ENCODE peak calls at places on chromosomes 12 and 14, in nine cellular contexts. One of them, this sample, is unnamed. For H3K27me3, the result is how much of the 10 kb centered on the place peaks cover.

GRCh38 chr12:45349911-45350310 is 134.0 kb downstream of the ANO6 start:
- DNase-seq in CD4-positive, alpha-beta T cell: no peak
- DNase-seq in foreskin keratinocyte: no peak
- DNase-seq in left ventricle myocardium inferior: no peak
- DNase-seq in gastrocnemius medialis: no peak
- DNase-seq in DND-41: no peak
- DNase-seq in Peyer's patch: no peak
- DNase-seq in psoas muscle: no peak
- DNase-seq in uterus: no peak
- DNase-seq in this sample: no peak

GRCh38 chr14:58659846-58660245 is 22.1 kb downstream of the DACT1 start:
- DNase-seq in foreskin keratinocyte: no peak
- DNase-seq in Peyer's patch: no peak
- DNase-seq in psoas muscle: no peak
- DNase-seq in left ventricle myocardium inferior: peak
- DNase-seq in DND-41: no peak
- DNase-seq in CD4-positive, alpha-beta T cell: no peak
- DNase-seq in uterus: peak
- DNase-seq in gastrocnemius medialis: no peak
- DNase-seq in this sample: no peak

GRCh38 chr14:77498120-77498979 is at the start of gene ISM2:
- DNase-seq in psoas muscle: no peak
- DNase-seq in DND-41: no peak
- DNase-seq in Peyer's patch: no peak
- DNase-seq in CD4-positive, alpha-beta T cell: peak
- DNase-seq in foreskin keratinocyte: no peak
- DNase-seq in gastrocnemius medialis: no peak
- DNase-seq in uterus: peak
- DNase-seq in left ventricle myocardium inferior: peak
- DNase-seq in this sample: peak

GRCh38 chr14:31842905-31843304 is 234.2 kb upstream of the ARHGAP5 start:
- DNase-seq in psoas muscle: no peak
- DNase-seq in uterus: no peak
- DNase-seq in DND-41: no peak
- DNase-seq in gastrocnemius medialis: no peak
- DNase-seq in left ventricle myocardium inferior: no peak
- DNase-seq in CD4-positive, alpha-beta T cell: no peak
- DNase-seq in Peyer's patch: no peak
- DNase-seq in foreskin keratinocyte: no peak
- DNase-seq in this sample: no peak

GRCh38 chr12:116736962-116737773 is 701 bp downstream of the SPRING1 start:
- DNase-seq in foreskin keratinocyte: peak
- DNase-seq in CD4-positive, alpha-beta T cell: no peak
- DNase-seq in DND-41: peak
- DNase-seq in uterus: no peak
- DNase-seq in Peyer's patch: no peak
- DNase-seq in gastrocnemius medialis: no peak
- DNase-seq in left ventricle myocardium inferior: no peak
- DNase-seq in psoas muscle: no peak
- DNase-seq in this sample: peak

GRCh38 chr12:62917939-62918338 is 17.0 kb downstream of the PPM1H start:
- DNase-seq in uterus: no peak
- DNase-seq in gastrocnemius medialis: no peak
- DNase-seq in Peyer's patch: no peak
- DNase-seq in DND-41: no peak
- DNase-seq in foreskin keratinocyte: no peak
- DNase-seq in left ventricle myocardium inferior: no peak
- DNase-seq in psoas muscle: no peak
- DNase-seq in CD4-positive, alpha-beta T cell: no peak
- DNase-seq in this sample: no peak

GRCh38 chr14:91059576-91060471 is 617 bp downstream of the RPS6KA5 start:
- DNase-seq in foreskin keratinocyte: peak
- DNase-seq in psoas muscle: peak
- DNase-seq in CD4-positive, alpha-beta T cell: peak
- DNase-seq in left ventricle myocardium inferior: no peak
- DNase-seq in DND-41: no peak
- DNase-seq in uterus: peak
- DNase-seq in Peyer's patch: peak
- DNase-seq in gastrocnemius medialis: peak
- DNase-seq in this sample: peak

GRCh38 chr12:50041962-50042361 is 15.4 kb upstream of the ASIC1 start:
- DNase-seq in gastrocnemius medialis: no peak
- DNase-seq in DND-41: no peak
- DNase-seq in uterus: no peak
- DNase-seq in left ventricle myocardium inferior: no peak
- DNase-seq in Peyer's patch: peak
- DNase-seq in CD4-positive, alpha-beta T cell: no peak
- DNase-seq in foreskin keratinocyte: no peak
- DNase-seq in psoas muscle: no peak
- DNase-seq in this sample: no peak

GRCh38 chr14:77603031-77603430 is 13.4 kb downstream of the SPTLC2 start:
- DNase-seq in psoas muscle: no peak
- DNase-seq in Peyer's patch: no peak
- DNase-seq in DND-41: no peak
- DNase-seq in uterus: no peak
- DNase-seq in left ventricle myocardium inferior: no peak
- DNase-seq in CD4-positive, alpha-beta T cell: no peak
- DNase-seq in foreskin keratinocyte: no peak
- DNase-seq in gastrocnemius medialis: no peak
- DNase-seq in this sample: no peak

GRCh38 chr12:92244036-92244435 is 98.4 kb upstream of the BTG1 start:
- DNase-seq in Peyer's patch: no peak
- DNase-seq in psoas muscle: no peak
- DNase-seq in CD4-positive, alpha-beta T cell: no peak
- DNase-seq in DND-41: no peak
- DNase-seq in gastrocnemius medialis: peak
- DNase-seq in left ventricle myocardium inferior: no peak
- DNase-seq in uterus: peak
- DNase-seq in foreskin keratinocyte: no peak
- DNase-seq in this sample: no peak

GRCh38 chr14:61730756-61731373 is 31.4 kb upstream of the SNAPC1 start:
- DNase-seq in gastrocnemius medialis: no peak
- DNase-seq in Peyer's patch: no peak
- DNase-seq in DND-41: no peak
- DNase-seq in uterus: no peak
- DNase-seq in psoas muscle: no peak
- DNase-seq in CD4-positive, alpha-beta T cell: no peak
- DNase-seq in foreskin keratinocyte: no peak
- DNase-seq in left ventricle myocardium inferior: no peak
- DNase-seq in this sample: no peak

GRCh38 chr14:100540926-100541620 is 46.1 kb downstream of the BEGAIN start:
- DNase-seq in gastrocnemius medialis: no peak
- DNase-seq in uterus: no peak
- DNase-seq in foreskin keratinocyte: no peak
- DNase-seq in CD4-positive, alpha-beta T cell: no peak
- DNase-seq in Peyer's patch: peak
- DNase-seq in DND-41: no peak
- DNase-seq in psoas muscle: peak
- DNase-seq in left ventricle myocardium inferior: no peak
- DNase-seq in this sample: no peak

GRCh38 chr12:90979019-90979418 is 24.0 kb upstream of the CCER1 start:
- DNase-seq in left ventricle myocardium inferior: no peak
- DNase-seq in psoas muscle: no peak
- DNase-seq in DND-41: no peak
- DNase-seq in CD4-positive, alpha-beta T cell: no peak
- DNase-seq in gastrocnemius medialis: no peak
- DNase-seq in uterus: no peak
- DNase-seq in foreskin keratinocyte: no peak
- DNase-seq in Peyer's patch: no peak
- DNase-seq in this sample: no peak

GRCh38 chr12:10031771-10032175 is 1.3 kb downstream of the CLEC9A start:
- DNase-seq in Peyer's patch: no peak
- DNase-seq in left ventricle myocardium inferior: no peak
- DNase-seq in psoas muscle: no peak
- DNase-seq in foreskin keratinocyte: peak
- DNase-seq in DND-41: no peak
- DNase-seq in CD4-positive, alpha-beta T cell: no peak
- DNase-seq in gastrocnemius medialis: no peak
- DNase-seq in uterus: no peak
- DNase-seq in this sample: no peak

GRCh38 chr12:109878749-109879148 is 1.6 kb downstream of the GLTP start:
- DNase-seq in uterus: no peak
- DNase-seq in DND-41: no peak
- DNase-seq in foreskin keratinocyte: peak
- DNase-seq in gastrocnemius medialis: no peak
- DNase-seq in left ventricle myocardium inferior: no peak
- DNase-seq in Peyer's patch: no peak
- DNase-seq in psoas muscle: no peak
- DNase-seq in CD4-positive, alpha-beta T cell: no peak
- DNase-seq in this sample: no peak

GRCh38 chr12:58285551-58285950 is 344.2 kb downstream of the ATP23 start:
- DNase-seq in Peyer's patch: no peak
- DNase-seq in DND-41: no peak
- DNase-seq in gastrocnemius medialis: no peak
- DNase-seq in CD4-positive, alpha-beta T cell: no peak
- DNase-seq in psoas muscle: no peak
- DNase-seq in left ventricle myocardium inferior: no peak
- DNase-seq in uterus: no peak
- DNase-seq in foreskin keratinocyte: no peak
- DNase-seq in this sample: no peak

GRCh38 chr14:65095633-65096205 is 6.6 kb downstream of the MAX start:
- DNase-seq in uterus: peak
- DNase-seq in DND-41: no peak
- DNase-seq in CD4-positive, alpha-beta T cell: no peak
- DNase-seq in left ventricle myocardium inferior: peak
- DNase-seq in gastrocnemius medialis: peak
- DNase-seq in foreskin keratinocyte: no peak
- DNase-seq in Peyer's patch: no peak
- DNase-seq in psoas muscle: peak
- DNase-seq in this sample: no peak

GRCh38 chr14:48251290-48251689 is 575.9 kb upstream of the MDGA2 start:
- DNase-seq in uterus: no peak
- DNase-seq in psoas muscle: no peak
- DNase-seq in CD4-positive, alpha-beta T cell: no peak
- DNase-seq in foreskin keratinocyte: no peak
- DNase-seq in Peyer's patch: no peak
- DNase-seq in gastrocnemius medialis: no peak
- DNase-seq in left ventricle myocardium inferior: no peak
- DNase-seq in DND-41: no peak
- DNase-seq in this sample: no peak

GRCh38 chr12:52258335-52258901 is 16.0 kb upstream of the KRT86 start:
- DNase-seq in gastrocnemius medialis: no peak
- DNase-seq in psoas muscle: no peak
- DNase-seq in Peyer's patch: no peak
- DNase-seq in foreskin keratinocyte: no peak
- DNase-seq in CD4-positive, alpha-beta T cell: no peak
- DNase-seq in DND-41: no peak
- DNase-seq in uterus: no peak
- DNase-seq in left ventricle myocardium inferior: no peak
- DNase-seq in this sample: no peak

GRCh38 chr12:19421503-19422282 is 17.6 kb upstream of the AEBP2 start:
- DNase-seq in psoas muscle: no peak
- DNase-seq in gastrocnemius medialis: no peak
- DNase-seq in uterus: no peak
- DNase-seq in DND-41: peak
- DNase-seq in CD4-positive, alpha-beta T cell: no peak
- DNase-seq in Peyer's patch: no peak
- DNase-seq in foreskin keratinocyte: no peak
- DNase-seq in left ventricle myocardium inferior: no peak
- DNase-seq in this sample: no peak

GRCh38 chr12:1846421-1847405 is 26.3 kb downstream of the LRTM2 start:
- DNase-seq in left ventricle myocardium inferior: no peak
- DNase-seq in CD4-positive, alpha-beta T cell: no peak
- DNase-seq in gastrocnemius medialis: peak
- DNase-seq in foreskin keratinocyte: no peak
- DNase-seq in Peyer's patch: peak
- DNase-seq in DND-41: no peak
- DNase-seq in psoas muscle: no peak
- DNase-seq in uterus: peak
- DNase-seq in this sample: no peak
- H3K27me3 ChIP-seq in left ventricle myocardium inferior: half or more
- H3K27me3 ChIP-seq in CD4-positive, alpha-beta T cell: under half
- H3K27me3 ChIP-seq in gastrocnemius medialis: under half
- H3K27me3 ChIP-seq in foreskin keratinocyte: under half
- H3K27me3 ChIP-seq in Peyer's patch: under half
- H3K27me3 ChIP-seq in DND-41: under half
- H3K27me3 ChIP-seq in psoas muscle: under half
- H3K27me3 ChIP-seq in uterus: under half
- H3K27me3 ChIP-seq in this sample: under half

DNA sequence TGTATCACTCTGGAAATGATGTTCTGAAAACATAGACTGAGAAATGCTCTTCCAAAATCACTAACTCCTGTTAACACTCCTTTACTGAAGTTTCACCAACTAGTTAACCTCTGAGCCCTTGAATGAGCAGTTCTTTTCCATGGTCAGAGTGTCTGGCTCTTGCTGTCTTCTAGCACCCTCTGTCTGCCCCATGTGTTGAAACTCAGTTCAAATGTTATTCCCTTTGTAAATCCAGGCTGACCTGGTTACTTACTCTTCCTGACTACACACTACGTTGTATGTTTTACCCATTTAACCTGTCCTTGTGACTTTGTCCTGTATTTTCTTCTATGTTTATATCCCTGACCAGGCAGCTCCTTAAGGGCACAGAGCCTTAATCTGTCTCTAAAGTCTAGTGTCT is 388.9 kb upstream of the RPL10L start:
- DNase-seq in CD4-positive, alpha-beta T cell: no peak
- DNase-seq in DND-41: no peak
- DNase-seq in Peyer's patch: no peak
- DNase-seq in gastrocnemius medialis: no peak
- DNase-seq in uterus: no peak
- DNase-seq in left ventricle myocardium inferior: no peak
- DNase-seq in foreskin keratinocyte: peak
- DNase-seq in psoas muscle: no peak
- DNase-seq in this sample: no peak
- TF ChIP-seq CTCF in CD4-positive, alpha-beta T cell: no peak
- TF ChIP-seq CTCF in DND-41: no peak
- TF ChIP-seq CTCF in Peyer's patch: no peak
- TF ChIP-seq CTCF in gastrocnemius medialis: no peak
- TF ChIP-seq CTCF in uterus: no peak
- TF ChIP-seq CTCF in left ventricle myocardium inferior: no peak
- TF ChIP-seq CTCF in foreskin keratinocyte: peak
- TF ChIP-seq CTCF in psoas muscle: no peak
- TF ChIP-seq CTCF in this sample: no peak

GRCh38 chr14:97757491-97757890 is 960.3 kb downstream of the VRK1 start:
- DNase-seq in uterus: no peak
- DNase-seq in psoas muscle: no peak
- DNase-seq in CD4-positive, alpha-beta T cell: no peak
- DNase-seq in DND-41: no peak
- DNase-seq in foreskin keratinocyte: no peak
- DNase-seq in Peyer's patch: no peak
- DNase-seq in left ventricle myocardium inferior: no peak
- DNase-seq in gastrocnemius medialis: no peak
- DNase-seq in this sample: no peak

GRCh38 chr14:97760050-97760449 is 962.9 kb downstream of the VRK1 start:
- DNase-seq in gastrocnemius medialis: no peak
- DNase-seq in foreskin keratinocyte: no peak
- DNase-seq in CD4-positive, alpha-beta T cell: no peak
- DNase-seq in left ventricle myocardium inferior: no peak
- DNase-seq in uterus: no peak
- DNase-seq in Peyer's patch: no peak
- DNase-seq in psoas muscle: no peak
- DNase-seq in DND-41: no peak
- DNase-seq in this sample: no peak

GRCh38 chr14:97762386-97762785 is 965.2 kb downstream of the VRK1 start:
- DNase-seq in DND-41: peak
- DNase-seq in CD4-positive, alpha-beta T cell: no peak
- DNase-seq in Peyer's patch: no peak
- DNase-seq in gastrocnemius medialis: no peak
- DNase-seq in left ventricle myocardium inferior: no peak
- DNase-seq in psoas muscle: no peak
- DNase-seq in uterus: no peak
- DNase-seq in foreskin keratinocyte: no peak
- DNase-seq in this sample: no peak
- H3K27me3 ChIP-seq in DND-41: under half
- H3K27me3 ChIP-seq in CD4-positive, alpha-beta T cell: under half
- H3K27me3 ChIP-seq in Peyer's patch: under half
- H3K27me3 ChIP-seq in gastrocnemius medialis: under half
- H3K27me3 ChIP-seq in left ventricle myocardium inferior: under half
- H3K27me3 ChIP-seq in psoas muscle: under half
- H3K27me3 ChIP-seq in uterus: under half
- H3K27me3 ChIP-seq in foreskin keratinocyte: under half
- H3K27me3 ChIP-seq in this sample: under half

GRCh38 chr12:47032644-47033043 is 46.8 kb upstream of the PCED1B start:
- DNase-seq in left ventricle myocardium inferior: no peak
- DNase-seq in psoas muscle: no peak
- DNase-seq in uterus: no peak
- DNase-seq in gastrocnemius medialis: no peak
- DNase-seq in CD4-positive, alpha-beta T cell: no peak
- DNase-seq in Peyer's patch: no peak
- DNase-seq in DND-41: no peak
- DNase-seq in foreskin keratinocyte: peak
- DNase-seq in this sample: no peak
- TF ChIP-seq CTCF in left ventricle myocardium inferior: peak
- TF ChIP-seq CTCF in psoas muscle: peak
- TF ChIP-seq CTCF in uterus: peak
- TF ChIP-seq CTCF in gastrocnemius medialis: peak
- TF ChIP-seq CTCF in CD4-positive, alpha-beta T cell: peak
- TF ChIP-seq CTCF in Peyer's patch: peak
- TF ChIP-seq CTCF in DND-41: peak
- TF ChIP-seq CTCF in foreskin keratinocyte: peak
- TF ChIP-seq CTCF in this sample: peak